ENCODE peak calls at places on chromosomes 4 and X, in four cellular contexts. T, W, B and C are unnamed samples.
A peak's percentile ranks its signal among the peaks of the same experiment; 100 is the strongest.

GRCh38 chr4:82981116-82981515 is 29.5 kb downstream of the LIN54 start:
- DNase-seq in T (no peak), W (no peak), B (no peak), C (no peak)

GRCh38 chr4:148054275-148054674 is 322.4 kb downstream of the ARHGAP10 start:
- DNase-seq in T (no peak), W (peak; percentile 32), B (peak; percentile 8), C (peak; percentile 9)

GRCh38 chrX:139890991-139891700 is 41.7 kb downstream of the ATP11C start:
- DNase-seq in T (no peak), W (no peak), B (peak; percentile 56), C (no peak)

GRCh38 chr4:37453004-37453360 is 208.4 kb downstream of the NWD2 start:
- DNase-seq in T (peak; percentile 18), W (peak; percentile 51), B (peak; percentile 76), C (peak; percentile 30)

GRCh38 chr4:13920111-13920875 is 292.8 kb upstream of the BOD1L1 start:
- DNase-seq in T (no peak), W (no peak), B (no peak), C (no peak)

GRCh38 chrX:16469870-16470269 is 180.1 kb upstream of the S100G start:
- DNase-seq in T (no peak), W (no peak), B (no peak), C (no peak)

GRCh38 chr4:15003891-15004700 is 1.8 kb downstream of the CPEB2 start:
- DNase-seq in T (peak; percentile 43), W (peak; percentile 58), B (peak; percentile 14), C (peak; percentile 60)

GRCh38 chr4:26022346-26022891 is 108.4 kb downstream of the SMIM20 start:
- DNase-seq in T (no peak), W (no peak), B (no peak), C (no peak)

GRCh38 chrX:133419911-133420310 is 4.6 kb upstream of the GPC4 start:
- DNase-seq in T (no peak), W (no peak), B (no peak), C (no peak)

GRCh38 chr4:60088803-60089202 is 1111.3 kb upstream of the ADGRL3 start:
- DNase-seq in T (no peak), W (no peak), B (no peak), C (no peak)

GRCh38 chr4:155745984-155746383 is 12.8 kb upstream of the GUCY1B1 start:
- DNase-seq in T (no peak), W (no peak), B (peak; percentile 82), C (no peak)

GRCh38 chr4:120753854-120754253 is 168.7 kb downstream of the PRDM5 start:
- DNase-seq in T (no peak), W (no peak), B (no peak), C (no peak)

GRCh38 chr4:173494013-173494970 is 35.7 kb downstream of the HAND2 start:
- DNase-seq in T (peak; percentile 51), W (peak; percentile 69), B (peak; percentile 81), C (peak; percentile 60)

GRCh38 chr4:154743683-154744340 is at the start of gene LRAT:
- DNase-seq in T (no peak), W (peak; percentile 6), B (peak; percentile 64), C (peak; percentile 12)

GRCh38 chr4:144599621-144600020 is 46.3 kb upstream of the HHIP start:
- DNase-seq in T (no peak), W (no peak), B (no peak), C (no peak)